ENCODE peak calls at places on chromosomes 2 and 18, in five cellular contexts. T, G, X, A and M are unnamed samples.

GRCh38 chr18:58525517-58525916 is 103.4 kb downstream of the ALPK2 start:
- DNase-seq in T (no peak), G (peak), X (no peak), A (no peak), M (no peak)

GRCh38 chr2:854460-854859 is 96.2 kb upstream of the SNTG2 start:
- DNase-seq in T (no peak), G (no peak), X (no peak), A (peak), M (no peak)

GRCh38 chr2:128788636-128789220 is 470.1 kb upstream of the HS6ST1 start:
- DNase-seq in T (no peak), G (no peak), X (no peak), A (no peak), M (peak)

GRCh38 chr2:73841912-73842738 is 13.4 kb downstream of the STAMBP start:
- DNase-seq in T (no peak), G (no peak), X (no peak), A (no peak), M (no peak)

GRCh38 chr2:96930351-96931015 is 55.9 kb downstream of the FAM178B start:
- DNase-seq in T (no peak), G (no peak), X (no peak), A (no peak), M (no peak)

GRCh38 chr2:183248866-183249567 is 124.8 kb downstream of the NUP35 start:
- DNase-seq in T (no peak), G (peak), X (peak), A (no peak), M (no peak)

GRCh38 chr2:191302459-191303155 is 57.4 kb downstream of the MYO1B start:
- DNase-seq in T (no peak), G (no peak), X (no peak), A (no peak), M (no peak)

GRCh38 chr2:48258750-48259149 is 271.2 kb upstream of the STON1 start:
- DNase-seq in T (no peak), G (no peak), X (no peak), A (no peak), M (no peak)

GRCh38 chr2:165475270-165476004 is 5.9 kb downstream of the CSRNP3 start:
- DNase-seq in T (no peak), G (no peak), X (no peak), A (no peak), M (no peak)

GRCh38 chr2:8999802-9000201 is 3.7 kb downstream of the MBOAT2 start:
- DNase-seq in T (no peak), G (no peak), X (no peak), A (no peak), M (no peak)

GRCh38 chr2:2523395-2524339 is 192.6 kb upstream of the MYT1L start:
- DNase-seq in T (no peak), G (no peak), X (no peak), A (no peak), M (no peak)

GRCh38 chr2:24885221-24886113 is 34.6 kb downstream of the ADCY3 start:
- DNase-seq in T (no peak), G (no peak), X (no peak), A (no peak), M (no peak)

GRCh38 chr2:3641841-3642421 is 16.1 kb upstream of the ALLC start:
- DNase-seq in T (no peak), G (no peak), X (no peak), A (no peak), M (no peak)

GRCh38 chr2:152456262-152456661 is 121.3 kb downstream of the FMNL2 start:
- DNase-seq in T (no peak), G (peak), X (no peak), A (no peak), M (no peak)